ENCODE peak calls at places on chromosome 22, in eight cellular contexts. S, M, E, B, G, N, R and F are unnamed samples.

GRCh38 chr22:43376765-43377485 is 33.8 kb upstream of the SCUBE1 start:
- DNase-seq in G (no peak), R (no peak), N (no peak), S (no peak), B (no peak), E (no peak), M (peak; percentile 36), F (peak; percentile 86)

GRCh38 chr22:48881326-48881980 is 946.2 kb downstream of the BRD1 start:
- DNase-seq in N (peak; percentile 18), E (no peak), B (no peak), G (no peak), S (no peak), R (no peak), M (no peak), F (no peak)

GRCh38 chr22:17176715-17177114 is 17.6 kb upstream of the HDHD5 start:
- DNase-seq in M (no peak), R (no peak), S (no peak), B (no peak), N (no peak), G (no peak), E (no peak), F (no peak)

GRCh38 chr22:29093030-29093429 is 20.2 kb downstream of the KREMEN1 start:
- DNase-seq in E (no peak), R (no peak), M (no peak), B (no peak), G (no peak), S (no peak), N (no peak), F (no peak)

GRCh38 chr22:20648306-20648903 is 125.5 kb upstream of the SERPIND1 start:
- DNase-seq in E (no peak), G (no peak), R (no peak), S (no peak), B (no peak), N (no peak), M (no peak), F (no peak)

GRCh38 chr22:19057999-19058491 is 64.2 kb downstream of the DGCR2 start:
- DNase-seq in E (no peak), N (no peak), R (no peak), G (no peak), B (no peak), M (no peak), S (no peak), F (no peak)

GRCh38 chr22:39244496-39245129 is at the start of gene PDGFB:
- DNase-seq in R (no peak), B (peak; percentile 63), E (no peak), S (no peak), G (no peak), N (peak; percentile 46), M (no peak), F (no peak)

GRCh38 chr22:46077669-46078099 is 72.6 kb upstream of the PPARA start:
- DNase-seq in R (no peak), S (no peak), G (no peak), M (peak; percentile 72), N (peak; percentile 5), E (no peak), B (no peak), F (no peak)

GRCh38 chr22:46436595-46437163 is 100.7 kb downstream of the CELSR1 start:
- DNase-seq in M (no peak), B (no peak), G (no peak), E (no peak), R (peak; percentile 63), S (no peak), N (no peak), F (no peak)

GRCh38 chr22:24134090-24134846 is 47.0 kb upstream of the SUSD2 start:
- DNase-seq in S (no peak), R (no peak), E (peak; percentile 65), B (no peak), N (no peak), M (peak; percentile 68), G (no peak), F (no peak)

GRCh38 chr22:47167056-47167455 is 404.6 kb downstream of the TBC1D22A start:
- DNase-seq in E (no peak), B (no peak), R (no peak), S (no peak), N (peak; percentile 11), G (no peak), M (peak; percentile 3), F (no peak)

GRCh38 chr22:47902646-47903180 is 1140.3 kb downstream of the TBC1D22A start:
- DNase-seq in N (no peak), S (no peak), M (no peak), B (no peak), E (no peak), G (no peak), R (no peak), F (no peak)

GRCh38 chr22:35728639-35729308 is 11.1 kb downstream of the APOL5 start:
- DNase-seq in B (no peak), E (no peak), R (no peak), G (no peak), M (no peak), N (no peak), S (no peak), F (no peak)
- TF ChIP-seq CTCF in B (no peak), E (no peak), R (no peak), G (no peak), M (no peak), N (no peak), S (no peak), F (no peak)

GRCh38 chr22:37711490-37711889 is 14.6 kb downstream of the TRIOBP start:
- DNase-seq in S (no peak), B (no peak), M (no peak), G (no peak), N (no peak), E (no peak), R (no peak), F (no peak)

GRCh38 chr22:37716708-37717107 is 19.9 kb downstream of the TRIOBP start:
- DNase-seq in G (no peak), M (no peak), E (no peak), N (no peak), B (no peak), S (no peak), R (peak; percentile 33), F (no peak)

GRCh38 chr22:37713761-37714160 is 16.9 kb downstream of the TRIOBP start:
- DNase-seq in M (no peak), E (no peak), G (no peak), S (no peak), R (no peak), N (no peak), B (no peak), F (no peak)

GRCh38 chr22:37715760-37716159 is 18.9 kb downstream of the TRIOBP start:
- DNase-seq in S (no peak), N (no peak), G (no peak), E (no peak), R (no peak), B (no peak), M (no peak), F (no peak)

GRCh38 chr22:37714634-37715033 is 17.8 kb downstream of the TRIOBP start:
- DNase-seq in R (no peak), M (no peak), B (no peak), E (no peak), S (no peak), G (no peak), N (no peak), F (no peak)
- TF ChIP-seq CTCF in R (no peak), M (no peak), B (no peak), E (no peak), S (no peak), G (no peak), N (no peak), F (no peak)

DNA sequence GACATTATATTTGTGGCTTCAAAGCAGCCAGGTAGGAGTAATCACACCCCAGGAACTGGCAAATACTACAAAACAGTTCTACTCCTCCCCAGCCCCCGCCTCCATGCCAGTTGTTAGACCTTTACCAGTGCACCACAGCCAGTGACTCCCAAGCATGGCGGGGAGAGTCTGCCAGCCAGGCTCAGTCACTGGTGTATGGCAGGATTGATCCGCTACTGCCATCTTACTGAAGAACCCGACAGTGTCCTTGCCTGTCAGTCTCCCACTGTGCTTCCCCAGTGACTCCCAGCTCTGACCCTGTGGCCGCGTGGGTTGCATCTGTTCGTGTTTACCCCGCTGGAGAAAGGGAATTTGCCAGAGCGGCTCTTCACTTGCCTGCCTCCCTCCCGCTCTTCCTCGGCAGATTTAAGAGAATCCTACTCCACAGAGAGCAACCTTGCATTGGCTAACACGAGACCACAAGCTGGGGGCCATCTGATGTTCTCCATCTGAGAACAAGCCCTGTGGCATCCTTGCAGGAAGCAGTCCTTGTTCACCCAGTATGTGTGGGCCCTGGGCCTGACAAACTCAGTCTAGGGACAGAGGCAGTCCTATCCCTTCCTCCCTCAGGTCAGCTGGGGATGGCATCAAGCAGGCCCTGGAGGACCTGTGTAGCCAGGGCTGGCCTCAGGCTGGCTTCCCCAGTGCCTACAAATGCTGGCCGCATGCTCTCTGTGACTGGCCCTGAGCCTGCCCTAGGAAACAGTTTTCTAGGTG is 33.1 kb downstream of the GNAZ start:
- DNase-seq in M (no peak), N (no peak), R (no peak), G (no peak), E (no peak), S (no peak), B (no peak), F (no peak)
- TF ChIP-seq CTCF in M (no peak), N (no peak), R (no peak), G (no peak), E (no peak), S (no peak), B (no peak), F (no peak)

GRCh38 chr22:37032535-37033460 is 13.3 kb downstream of the MPST start:
- DNase-seq in B (peak; percentile 93), N (peak; percentile 97), M (peak; percentile 73), R (peak; percentile 37), G (no peak), E (no peak), S (no peak), F (no peak)

GRCh38 chr22:37033605-37034430 is 14.3 kb downstream of the MPST start:
- DNase-seq in E (no peak), M (no peak), S (no peak), B (peak; percentile 38), G (no peak), N (peak; percentile 62), R (no peak), F (no peak)

GRCh38 chr22:37028692-37029674 is 9.4 kb downstream of the MPST start:
- DNase-seq in E (no peak), B (no peak), S (no peak), G (no peak), N (no peak), R (no peak), M (no peak), F (no peak)

GRCh38 chr22:37032134-37032534 is 12.6 kb downstream of the MPST start:
- DNase-seq in E (no peak), R (no peak), S (no peak), N (no peak), M (no peak), G (no peak), B (peak; percentile 53), F (no peak)

DNA sequence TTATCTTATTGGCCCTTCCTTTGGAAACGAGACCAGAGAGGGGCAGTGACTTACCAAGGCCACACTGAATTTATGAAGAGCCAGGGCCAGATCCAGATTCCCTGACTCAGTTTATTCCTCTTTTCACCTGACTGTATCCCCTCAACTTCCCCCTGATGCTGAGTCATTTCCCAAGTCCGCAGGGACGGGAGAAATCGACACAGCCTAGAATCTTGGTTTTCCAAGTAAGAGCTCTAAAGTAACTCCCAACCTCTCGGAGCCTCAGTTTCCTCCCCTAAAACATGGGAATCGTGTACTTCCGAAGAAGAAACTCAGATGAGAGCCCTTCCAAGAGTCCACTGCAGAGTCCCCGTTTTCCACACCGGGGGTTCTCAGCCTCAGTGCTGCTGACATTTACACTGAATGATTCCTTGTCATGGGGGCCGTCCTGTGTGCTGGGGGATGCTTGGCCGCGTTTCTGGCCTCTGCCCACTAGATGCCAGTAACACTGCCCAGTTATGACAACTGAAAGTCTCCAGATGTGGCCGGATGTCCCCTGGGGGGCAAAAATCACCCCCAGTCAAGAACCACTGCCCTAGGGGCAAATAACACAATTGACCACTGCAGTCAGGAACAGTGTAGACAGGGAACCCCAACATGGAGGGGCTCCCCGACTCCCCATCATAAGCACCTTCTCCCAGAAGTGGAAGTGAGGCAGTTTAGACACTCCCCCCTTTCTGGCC is 11.2 kb downstream of the MPST start:
- DNase-seq in N (no peak), R (no peak), S (no peak), M (no peak), B (no peak), G (no peak), E (no peak), F (no peak)
- TF ChIP-seq CTCF in N (no peak), R (no peak), S (no peak), M (no peak), B (no peak), G (no peak), E (no peak), F (no peak)